ENCODE peak calls at places on chromosomes 13 and 19, in five cellular contexts. M, K, X, C and O are unnamed samples.
A peak's percentile ranks its signal among the peaks of the same experiment; 100 is the strongest.

GRCh38 chr19:5337886-5338595 is 2.6 kb downstream of the PTPRS start:
- DNase-seq in X (no peak), C (no peak), M (no peak), K (no peak), O (no peak)

GRCh38 chr19:50478901-50479715 is 2.5 kb upstream of the GARIN5A start:
- DNase-seq in X (no peak), M (peak; percentile 74), C (peak; percentile 63), K (no peak), O (peak; percentile 36)

GRCh38 chr19:46718934-46719551 is 2.1 kb upstream of the PRKD2 start:
- DNase-seq in X (no peak), C (no peak), K (no peak), M (no peak), O (no peak)

GRCh38 chr19:56150358-56150757 is 9.3 kb downstream of the ZNF444 start:
- DNase-seq in C (no peak), K (no peak), M (no peak), X (no peak), O (no peak)

GRCh38 chr13:110448230-110448629 is 113.3 kb downstream of the RAB20 start:
- DNase-seq in C (peak; percentile 83), X (no peak), K (no peak), M (no peak), O (peak; percentile 2)

GRCh38 chr13:22569830-22570229 is 610.9 kb upstream of the SGCG start:
- DNase-seq in K (no peak), M (no peak), C (no peak), X (no peak), O (no peak)

GRCh38 chr19:49875801-49876421 is 1.2 kb downstream of the AKT1S1 start:
- DNase-seq in C (peak; percentile 67), M (peak; percentile 90), K (no peak), X (peak; percentile 46), O (peak; percentile 69)

GRCh38 chr13:90055121-90055520 is 1292.4 kb upstream of the MIR17HG start:
- DNase-seq in C (no peak), X (no peak), M (no peak), K (no peak), O (peak; percentile 11)

GRCh38 chr13:76812206-76812882 is 73.9 kb downstream of the KCTD12 start:
- DNase-seq in C (no peak), K (no peak), X (no peak), M (peak; percentile 69), O (no peak)

GRCh38 chr19:41332000-41332399 is 21.7 kb downstream of the TGFB1 start:
- DNase-seq in K (no peak), C (no peak), X (no peak), M (no peak), O (no peak)

GRCh38 chr13:32914686-32915085 is 101.5 kb upstream of the KL start:
- DNase-seq in X (no peak), C (no peak), K (no peak), M (no peak), O (no peak)

GRCh38 chr13:26376430-26376829 is 122.5 kb downstream of the CDK8 start:
- DNase-seq in K (no peak), M (no peak), X (no peak), C (no peak), O (no peak)

GRCh38 chr19:10713317-10713716 is 4.6 kb upstream of the DNM2 start:
- DNase-seq in C (no peak), K (no peak), M (no peak), X (no peak), O (no peak)

GRCh38 chr13:22836475-22836874 is 344.3 kb upstream of the SGCG start:
- DNase-seq in X (no peak), K (no peak), C (no peak), M (no peak), O (no peak)

GRCh38 chr19:9250630-9251029 is at the start of gene OR7E24:
- DNase-seq in M (no peak), X (no peak), C (no peak), K (no peak), O (no peak)

GRCh38 chr13:70817571-70817970 is 709.3 kb upstream of the KLHL1 start:
- DNase-seq in M (no peak), K (no peak), X (no peak), C (no peak), O (no peak)

GRCh38 chr13:63167699-63168337 is 1752.2 kb upstream of the PCDH20 start:
- DNase-seq in X (no peak), C (no peak), K (no peak), M (no peak), O (no peak)

GRCh38 chr19:42253245-42254082 is 1.5 kb downstream of the ERF start:
- DNase-seq in X (peak; percentile 58), K (peak; percentile 62), C (peak; percentile 94), M (peak; percentile 81), O (peak; percentile 72)

GRCh38 chr19:55345818-55346724 is 6.4 kb downstream of the KMT5C start:
- DNase-seq in M (no peak), C (no peak), X (no peak), K (peak; percentile 51), O (peak; percentile 74)